ENCODE peak calls at places on chromosomes 4 and X, in seven cellular contexts. C is retinal pigment epithelial cell, W is esophagus squamous epithelium, G is sciatic nerve, N is amniotic stem cell, B is H7, D is hepatocyte. K is an unnamed sample.

GRCh38 chr4:47155907-47156306 is 124.5 kb downstream of the GABRB1 start:
- DNase-seq in C (no peak), W (no peak), G (no peak), N (no peak), B (no peak), D (no peak), K (no peak)

GRCh38 chr4:89067407-89067806 is 10.4 kb upstream of the FAM13A start:
- DNase-seq in C (peak), W (no peak), G (no peak), N (no peak), B (no peak), D (no peak), K (no peak)

GRCh38 chrX:1582686-1583437 is 8.5 kb upstream of the AKAP17A start:
- DNase-seq in C (no peak), W (no peak), G (no peak), N (no peak), B (no peak), D (no peak), K (peak)

GRCh38 chr4:23373269-23373668 is 516.6 kb downstream of the PPARGC1A start:
- DNase-seq in C (peak), W (no peak), G (no peak), N (no peak), B (no peak), D (peak), K (peak)

GRCh38 chr4:141464366-141464765 is 172.0 kb upstream of the IL15 start:
- DNase-seq in C (no peak), W (no peak), G (no peak), N (no peak), B (no peak), D (peak), K (no peak)

GRCh38 chr4:140343303-140343702 is 30.1 kb upstream of the SCOC start:
- DNase-seq in C (no peak), W (no peak), G (no peak), N (no peak), B (no peak), D (peak), K (peak)

GRCh38 chr4:49032440-49033161 is 46.5 kb downstream of the CWH43 start:
- DNase-seq in C (no peak), W (no peak), G (no peak), N (no peak), B (peak), D (no peak), K (peak)

GRCh38 chrX:68750316-68750715 is 78.5 kb upstream of the EFNB1 start:
- DNase-seq in C (no peak), W (no peak), G (no peak), N (no peak), B (no peak), D (no peak), K (no peak)

GRCh38 chr4:120611092-120611491 is 311.4 kb downstream of the PRDM5 start:
- DNase-seq in C (no peak), W (no peak), G (no peak), N (no peak), B (no peak), D (no peak), K (no peak)